ENCODE peak calls at places on chromosomes 6 and 20, in eight cellular contexts. A is iris pigment epithelial cell, V is AG10803, J is HEK293T, P is astrocyte of the spinal cord, Z is left cardiac atrium, X is HCEC 1CT, O is GM04503. M is an unnamed sample.

GRCh38 chr6:159931112-159931511 is 37.8 kb upstream of the IGF2R start:
- DNase-seq in A (no peak), V (no peak), J (no peak), P (no peak), Z (no peak), X (no peak), O (no peak), M (no peak)

GRCh38 chr20:11676618-11677289 is 240.9 kb upstream of the BTBD3 start:
- DNase-seq in A (peak), V (peak), J (peak), P (peak), Z (peak), X (peak), O (peak), M (peak)

GRCh38 chr20:53926428-53927028 is 143.9 kb downstream of the BCAS1 start:
- DNase-seq in A (peak), V (peak), J (no peak), P (peak), Z (no peak), X (peak), O (peak), M (no peak)

GRCh38 chr6:17691925-17692538 is 14.7 kb downstream of the NUP153 start:
- DNase-seq in A (no peak), V (no peak), J (no peak), P (no peak), Z (no peak), X (no peak), O (no peak), M (no peak)

GRCh38 chr6:39932386-39932785 is 1.9 kb downstream of the MOCS1 start:
- DNase-seq in A (no peak), V (no peak), J (no peak), P (no peak), Z (no peak), X (no peak), O (no peak), M (no peak)

GRCh38 chr20:51013577-51014330 is 9.2 kb downstream of the KCNG1 start:
- DNase-seq in A (no peak), V (no peak), J (no peak), P (no peak), Z (no peak), X (no peak), O (no peak), M (no peak)

GRCh38 chr6:42889815-42890214 is 10.4 kb downstream of the RPL7L1 start:
- DNase-seq in A (no peak), V (no peak), J (no peak), P (no peak), Z (no peak), X (peak), O (no peak), M (peak)

GRCh38 chr6:141764388-141764787 is 368.3 kb upstream of the GJE1 start:
- DNase-seq in A (no peak), V (peak), J (no peak), P (no peak), Z (no peak), X (peak), O (no peak), M (no peak)

GRCh38 chr6:30151580-30151979 is 9.4 kb downstream of the TRIM10 start:
- DNase-seq in A (no peak), V (no peak), J (no peak), P (no peak), Z (no peak), X (no peak), O (no peak), M (no peak)

GRCh38 chr20:23412026-23412425 is 9.3 kb downstream of the NAPB start:
- DNase-seq in A (peak), V (peak), J (no peak), P (no peak), Z (no peak), X (no peak), O (no peak), M (no peak)

GRCh38 chr6:169702640-169703246 is 817 bp downstream of the C6orf120 start:
- DNase-seq in A (no peak), V (no peak), J (peak), P (peak), Z (no peak), X (peak), O (no peak), M (peak)

GRCh38 chr6:103122766-103123601 is 1729.5 kb downstream of the GRIK2 start:
- DNase-seq in A (peak), V (peak), J (peak), P (peak), Z (peak), X (peak), O (no peak), M (peak)

GRCh38 chr6:56900784-56901183 is 54.1 kb upstream of the BEND6 start:
- DNase-seq in A (no peak), V (no peak), J (no peak), P (no peak), Z (no peak), X (no peak), O (no peak), M (no peak)

GRCh38 chr20:37464173-37464572 is 56.9 kb upstream of the NNAT start:
- DNase-seq in A (no peak), V (no peak), J (no peak), P (no peak), Z (no peak), X (no peak), O (no peak), M (no peak)

GRCh38 chr6:127397729-127398609 is 54.6 kb upstream of the ECHDC1 start:
- DNase-seq in A (no peak), V (no peak), J (no peak), P (no peak), Z (no peak), X (no peak), O (no peak), M (no peak)

GRCh38 chr6:52183131-52183530 is 3.0 kb upstream of the IL17A start:
- DNase-seq in A (no peak), V (no peak), J (no peak), P (no peak), Z (no peak), X (no peak), O (no peak), M (no peak)

M was measured in GM23338.